ENCODE peak calls at places on chromosome 17, in seven cellular contexts. Z is right atrium auricular region, R is AG09309, Q is choroid plexus epithelial cell, A is foreskin fibroblast, S is astrocyte of the cerebellum, C is astrocyte. P is an unnamed sample.

GRCh38 chr17:37770631-37771518 is 26.0 kb upstream of the HNF1B start:
- DNase-seq in R (no peak), A (peak), S (peak), Z (no peak), C (peak), Q (peak), P (no peak)

GRCh38 chr17:40097931-40098845 is 2.2 kb downstream of the NR1D1 start:
- DNase-seq in S (no peak), R (no peak), Z (peak), C (no peak), Q (peak), A (peak), P (no peak)

GRCh38 chr17:41024702-41025101 is 2.3 kb downstream of the KRTAP1-5 start:
- DNase-seq in A (no peak), C (no peak), R (no peak), Q (peak), Z (no peak), S (no peak), P (peak)

GRCh38 chr17:58330544-58330996 is 2.0 kb upstream of the TSPOAP1 start:
- DNase-seq in Z (no peak), S (no peak), C (no peak), A (no peak), Q (no peak), R (no peak), P (no peak)

GRCh38 chr17:56752263-56752662 is 81.5 kb downstream of the C17orf67 start:
- DNase-seq in S (no peak), A (no peak), R (no peak), Z (no peak), Q (no peak), C (no peak), P (no peak)

GRCh38 chr17:8847891-8848290 is 19.6 kb downstream of the PIK3R6 start:
- DNase-seq in A (no peak), S (no peak), C (no peak), R (no peak), Z (no peak), Q (no peak), P (no peak)

GRCh38 chr17:28147026-28147425 is 104.5 kb downstream of the NLK start:
- DNase-seq in A (peak), C (no peak), Z (no peak), R (no peak), S (no peak), Q (no peak), P (no peak)

GRCh38 chr17:76696763-76697701 is 13.7 kb downstream of the MXRA7 start:
- DNase-seq in Q (no peak), Z (peak), A (no peak), S (no peak), C (peak), R (no peak), P (no peak)

GRCh38 chr17:82129095-82129494 is 31.1 kb upstream of the FASN start:
- DNase-seq in Z (no peak), A (no peak), R (no peak), C (no peak), Q (no peak), S (no peak), P (no peak)

GRCh38 chr17:76905836-76906235 is 37.6 kb downstream of the MGAT5B start:
- DNase-seq in Z (no peak), A (no peak), R (no peak), Q (no peak), S (no peak), C (no peak), P (no peak)

GRCh38 chr17:16419929-16420271 is 4.5 kb downstream of the TRPV2 start:
- DNase-seq in C (peak), A (peak), Q (peak), Z (no peak), S (peak), R (no peak), P (peak)

GRCh38 chr17:19021622-19022083 is 17.1 kb upstream of the FAM83G start:
- DNase-seq in A (no peak), R (no peak), Q (no peak), C (no peak), Z (no peak), S (no peak), P (no peak)

GRCh38 chr17:73787036-73787720 is 142.9 kb upstream of the SDK2 start:
- DNase-seq in Q (no peak), S (no peak), R (no peak), C (no peak), A (no peak), Z (no peak), P (no peak)

GRCh38 chr17:48970224-48970623 is 1.8 kb upstream of the GIP start:
- DNase-seq in A (no peak), S (no peak), Z (no peak), Q (peak), C (no peak), R (no peak), P (no peak)

GRCh38 chr17:7803981-7804380 is 30.0 kb upstream of the KDM6B start:
- DNase-seq in S (no peak), C (no peak), A (no peak), Q (peak), R (no peak), Z (no peak), P (no peak)

GRCh38 chr17:32007463-32008298 is 498 bp downstream of the LRRC37B start:
- DNase-seq in R (no peak), S (no peak), A (peak), Q (peak), Z (no peak), C (peak), P (no peak)

GRCh38 chr17:6162892-6163291 is 92.7 kb downstream of the WSCD1 start:
- DNase-seq in R (no peak), A (no peak), Z (no peak), C (no peak), S (no peak), Q (no peak), P (no peak)

GRCh38 chr17:61309362-61309761 is 90.3 kb upstream of the TBX2 start:
- DNase-seq in C (no peak), A (no peak), Z (no peak), R (no peak), S (no peak), Q (no peak), P (no peak)

GRCh38 chr17:50059759-50060273 is 3.9 kb downstream of the ITGA3 start:
- DNase-seq in R (no peak), S (no peak), C (peak), Z (no peak), A (no peak), Q (peak), P (no peak)

GRCh38 chr17:6027342-6028024 is 42.7 kb upstream of the WSCD1 start:
- DNase-seq in Z (no peak), Q (no peak), C (no peak), A (no peak), S (no peak), R (no peak), P (no peak)

GRCh38 chr17:49667854-49668253 is 10.0 kb downstream of the SPOP start:
- DNase-seq in S (no peak), R (no peak), Z (no peak), Q (no peak), A (no peak), C (no peak), P (no peak)

GRCh38 chr17:8849311-8850041 is 18.0 kb downstream of the PIK3R6 start:
- DNase-seq in A (no peak), C (no peak), Q (no peak), Z (no peak), R (no peak), S (no peak), P (no peak)

GRCh38 chr17:18280766-18281165 is 20.3 kb downstream of the MIEF2 start:
- DNase-seq in S (no peak), Q (peak), C (no peak), A (no peak), R (no peak), Z (no peak), P (no peak)

GRCh38 chr17:41026668-41027471 is at the start of gene KRTAP1-5:
- DNase-seq in S (no peak), A (peak), Z (no peak), Q (peak), R (peak), C (peak), P (peak)

GRCh38 chr17:63347475-63347874 is 98.6 kb downstream of the CYB561 start:
- DNase-seq in A (no peak), Q (no peak), S (no peak), Z (no peak), R (no peak), C (no peak), P (no peak)

GRCh38 chr17:81656835-81657234 is 493 bp upstream of the PDE6G start:
- DNase-seq in C (no peak), Q (no peak), Z (no peak), A (no peak), S (no peak), R (no peak), P (no peak)

GRCh38 chr17:72338847-72339790 is 218.3 kb downstream of the SOX9 start:
- DNase-seq in C (peak), S (peak), R (peak), Q (peak), Z (peak), A (peak), P (peak)

GRCh38 chr17:50057521-50057991 is 1.6 kb downstream of the ITGA3 start:
- DNase-seq in S (no peak), R (no peak), Q (no peak), C (no peak), Z (no peak), A (no peak), P (no peak)

GRCh38 chr17:49266233-49266632 is 35.6 kb upstream of the PHOSPHO1 start:
- DNase-seq in Z (no peak), Q (no peak), R (no peak), A (no peak), S (no peak), C (no peak), P (no peak)

GRCh38 chr17:15278381-15278780 is 13.3 kb upstream of the PMP22 start:
- DNase-seq in Q (no peak), Z (no peak), C (no peak), A (no peak), R (no peak), S (no peak), P (no peak)

GRCh38 chr17:42059815-42060214 is 9.4 kb upstream of the C17orf113 start:
- DNase-seq in Z (no peak), Q (no peak), S (no peak), A (no peak), C (no peak), R (no peak), P (no peak)

GRCh38 chr17:10513284-10514067 is 4.9 kb downstream of the MYH1 start:
- DNase-seq in Q (no peak), A (no peak), S (peak), C (peak), R (no peak), Z (no peak), P (no peak)

GRCh38 chr17:65783845-65784334 is 222.4 kb upstream of the AXIN2 start:
- DNase-seq in Q (peak), S (peak), A (peak), Z (no peak), R (peak), C (peak), P (peak)

GRCh38 chr17:55157165-55157564 is 107.6 kb upstream of the HLF start:
- DNase-seq in C (peak), R (no peak), S (peak), Q (peak), A (no peak), Z (no peak), P (no peak)

DNA sequence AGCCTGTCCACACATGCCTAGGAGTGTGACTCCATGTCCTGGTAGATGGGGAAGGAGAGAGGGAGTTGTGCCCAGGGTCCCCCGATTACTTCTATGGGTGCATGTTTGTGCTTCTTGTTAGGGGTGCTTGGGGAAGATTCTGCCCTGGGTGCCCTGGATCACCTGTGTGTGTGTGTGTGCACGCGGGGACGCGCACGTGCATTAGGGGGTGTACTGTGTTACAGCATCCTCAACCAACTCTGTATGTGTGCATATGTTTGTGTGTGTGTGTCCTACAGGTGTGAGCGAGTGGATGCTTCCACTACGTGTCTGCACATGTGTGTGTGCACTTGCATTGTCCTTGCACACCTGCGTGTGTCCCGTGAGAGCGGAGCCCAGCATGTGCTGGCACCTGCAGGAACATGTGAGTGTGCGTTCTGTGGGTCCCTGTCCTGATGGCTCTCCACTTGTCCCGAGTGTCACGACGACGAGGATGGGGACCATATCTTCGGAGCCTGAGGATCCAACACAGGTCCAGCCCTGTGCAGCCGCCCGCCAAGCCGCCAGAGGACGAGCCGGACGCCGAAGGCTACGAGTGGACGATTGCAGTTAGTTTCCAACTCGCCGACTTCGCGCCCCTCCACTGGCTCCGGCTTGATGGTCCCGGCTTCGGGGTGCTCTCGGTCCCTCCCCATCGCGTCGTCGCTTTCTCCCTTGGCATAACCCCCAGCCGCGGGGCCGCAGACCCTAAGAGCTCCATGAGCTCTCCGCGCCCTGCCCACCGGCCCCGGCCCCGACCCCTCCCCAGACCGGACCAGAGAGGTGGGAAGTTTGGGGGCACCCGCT is 6.0 kb upstream of the TBC1D3B start:
- DNase-seq in Q (peak), A (no peak), Z (no peak), C (no peak), R (no peak), S (no peak), P (no peak)
- H3K4me3 ChIP-seq in Q (peak), A (peak), Z (peak), C (peak), R (peak), S (peak), P (peak)

DNA sequence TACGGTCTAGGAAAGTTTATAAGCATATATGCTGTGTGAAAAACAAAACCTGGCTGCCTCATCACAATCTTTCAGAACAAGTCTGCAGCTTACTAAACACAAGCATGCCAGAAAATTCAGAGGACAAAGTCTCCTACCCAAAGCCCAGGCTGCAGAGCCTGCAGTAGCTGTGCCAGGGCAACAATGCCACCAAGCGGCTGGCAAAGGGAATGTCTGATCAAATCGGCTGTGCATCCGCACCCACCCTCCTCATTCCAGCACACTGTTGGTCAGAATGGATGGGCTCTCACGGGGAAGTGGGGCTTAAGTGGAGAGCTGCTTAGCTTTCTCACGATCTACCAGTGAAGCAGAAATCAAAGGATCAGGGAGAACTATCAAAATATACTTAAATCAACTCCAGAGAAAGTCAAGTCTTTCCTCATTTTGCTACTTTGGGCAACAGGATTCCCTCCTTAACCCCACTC is 73.5 kb downstream of the CYTH1 start:
- DNase-seq in S (peak), C (peak), Q (peak), A (peak), Z (peak), R (peak), P (peak)
- TF ChIP-seq CTCF in S (peak), C (peak), Q (peak), A (peak), Z (peak), R (peak), P (peak)

DNA sequence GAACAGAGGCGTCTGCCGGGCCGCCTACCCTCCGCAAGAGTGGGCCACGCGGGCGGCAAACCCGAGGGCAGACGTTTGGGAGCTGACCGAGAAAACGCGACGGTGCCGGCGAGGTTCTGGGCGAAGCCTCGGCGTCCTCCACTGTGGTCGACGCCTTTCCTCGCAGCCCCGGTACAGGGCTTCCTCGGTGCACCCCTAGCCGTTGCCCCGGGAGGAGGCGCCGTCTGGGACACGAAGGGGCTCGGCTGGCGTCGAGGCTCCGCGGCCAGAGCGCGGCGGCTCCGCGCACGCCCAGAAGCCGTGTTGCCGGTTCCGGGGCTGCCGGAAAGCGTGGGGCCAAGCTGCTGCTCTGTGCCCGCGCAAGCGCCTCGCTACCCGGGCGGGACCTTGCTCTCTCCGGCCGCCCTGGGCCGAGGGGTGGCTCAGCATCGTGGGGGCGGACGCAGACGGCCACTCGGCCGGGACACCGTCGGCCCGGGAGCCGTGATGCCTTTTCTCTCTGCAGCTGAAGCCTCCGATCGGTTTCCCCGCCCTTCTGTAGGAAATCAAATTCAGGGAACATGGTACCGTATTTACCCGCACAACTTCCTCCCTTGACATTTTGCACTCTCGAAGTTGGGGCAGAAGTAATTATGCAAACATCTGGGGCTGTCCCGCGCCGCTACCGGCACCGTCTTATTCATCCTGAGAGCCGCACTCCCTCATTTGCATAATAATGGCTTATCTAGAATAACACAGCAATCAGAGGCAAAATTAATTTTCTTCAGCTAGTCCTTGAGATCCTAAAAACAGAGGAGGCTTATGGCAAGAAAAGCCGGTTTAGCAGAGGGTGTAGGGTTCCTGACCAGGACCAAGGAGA is 7.3 kb upstream of the CBX8 start:
- DNase-seq in S (no peak), Z (no peak), A (no peak), C (no peak), R (no peak), Q (no peak), P (no peak)
- H3K4me3 ChIP-seq in S (no peak), Z (no peak), A (no peak), C (no peak), R (no peak), Q (no peak), P (peak)

GRCh38 chr17:44409309-44410028 is 20.0 kb upstream of the ITGA2B start:
- DNase-seq in C (no peak), Q (no peak), R (no peak), S (no peak), A (no peak), Z (no peak), P (no peak)
- TF ChIP-seq CTCF in C (no peak), Q (no peak), R (no peak), S (no peak), A (no peak), Z (no peak), P (no peak)

GRCh38 chr17:59366040-59366757 is 34.7 kb downstream of the YPEL2 start:
- DNase-seq in S (no peak), R (no peak), A (no peak), C (peak), Q (peak), Z (no peak), P (no peak)
- H3K4me3 ChIP-seq in S (no peak), R (no peak), A (no peak), C (no peak), Q (no peak), Z (peak), P (no peak)

GRCh38 chr17:75034236-75034908 is 12.4 kb downstream of the ATP5PD start:
- DNase-seq in R (no peak), Q (peak), Z (peak), A (peak), S (no peak), C (peak), P (no peak)
- TF ChIP-seq CTCF in R (peak), Q (peak), Z (no peak), A (peak), S (peak), C (no peak), P (peak)

GRCh38 chr17:75065562-75066151 is 18.6 kb downstream of the KCTD2 start:
- DNase-seq in C (no peak), R (no peak), Z (no peak), A (no peak), Q (peak), S (no peak), P (no peak)
- H3K4me3 ChIP-seq in C (no peak), R (no peak), Z (no peak), A (no peak), Q (no peak), S (no peak), P (no peak)

GRCh38 chr17:44363613-44364159 is at the start of gene FAM171A2:
- DNase-seq in C (no peak), Q (peak), A (no peak), Z (no peak), S (peak), R (no peak), P (no peak)
- TF ChIP-seq CTCF in C (peak), Q (peak), A (no peak), Z (peak), S (no peak), R (peak), P (peak)

DNA sequence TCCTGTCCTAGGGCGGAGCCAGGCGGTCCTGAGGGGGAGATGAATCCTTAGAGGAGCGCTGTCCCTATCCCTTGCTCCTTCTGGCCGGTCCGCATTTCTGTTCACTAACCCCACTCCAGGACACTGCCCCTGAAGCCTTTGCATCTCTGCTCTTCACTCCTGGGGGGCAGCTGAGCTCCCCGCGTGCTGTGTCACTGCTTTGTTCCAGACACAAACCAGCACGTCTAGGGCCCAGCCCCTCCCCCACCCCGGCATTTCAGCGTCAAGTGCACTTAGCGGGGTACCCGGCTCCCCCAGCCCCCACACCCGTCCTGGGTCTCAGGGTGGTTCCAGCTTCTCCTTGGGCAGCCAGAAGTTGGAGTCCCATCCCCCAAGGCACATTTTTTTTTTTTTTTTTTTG is 8.9 kb downstream of the CORO6 start:
- DNase-seq in S (no peak), C (no peak), R (no peak), A (no peak), Q (no peak), Z (no peak), P (no peak)
- H3K4me3 ChIP-seq in S (no peak), C (no peak), R (peak), A (peak), Q (peak), Z (peak), P (peak)

P was measured in AG04449.